ENCODE peak calls at places on chromosomes 16 and 17, in five cellular contexts. W is ascending aorta; E is CD4-positive, CD25-positive, alpha-beta regulatory T cell; F is Peyer's patch; Z is lower leg skin. J is an unnamed sample.

GRCh38 chr16:80540516-80541305 is at the start of gene DYNLRB2:
- DNase-seq in E (peak; percentile 93), W (peak; percentile 94), Z (peak; percentile 98), F (peak; percentile 97), J (peak; percentile 96)

GRCh38 chr17:74923538-74924249 is 379 bp upstream of the OTOP2 start:
- DNase-seq in W (peak; percentile 69), F (peak; percentile 86), Z (peak; percentile 92), E (peak; percentile 63), J (peak; percentile 49)

GRCh38 chr16:8740775-8741355 is 56.6 kb downstream of the TMEM186 start:
- DNase-seq in W (no peak), E (no peak), F (peak; percentile 52), Z (no peak), J (no peak)

GRCh38 chr17:46853896-46854444 is 2.6 kb downstream of the WNT9B start:
- DNase-seq in E (no peak), W (no peak), F (no peak), Z (no peak), J (no peak)

GRCh38 chr16:85168732-85169256 is 56.5 kb upstream of the CIBAR2 start:
- DNase-seq in E (no peak), W (peak; percentile 81), Z (peak; percentile 93), F (peak; percentile 59), J (peak; percentile 59)

GRCh38 chr17:48561894-48562810 is 16.0 kb downstream of the HOXB4 start:
- DNase-seq in W (no peak), E (no peak), Z (no peak), F (no peak), J (no peak)

GRCh38 chr17:46770818-46771600 is 47.5 kb downstream of the WNT3 start:
- DNase-seq in W (no peak), F (peak; percentile 72), E (peak; percentile 19), Z (peak; percentile 86), J (peak; percentile 30)

GRCh38 chr17:36674278-36674650 is 72.9 kb downstream of the MRM1 start:
- DNase-seq in F (peak; percentile 70), Z (no peak), W (no peak), E (peak; percentile 48), J (no peak)

GRCh38 chr16:85752511-85753420 is 1.9 kb upstream of the C16orf74 start:
- DNase-seq in Z (no peak), E (no peak), W (no peak), F (no peak), J (peak; percentile 68)

GRCh38 chr16:12314786-12315185 is 338.3 kb downstream of the SNX29 start:
- DNase-seq in F (no peak), Z (no peak), W (no peak), E (no peak), J (no peak)

GRCh38 chr17:42456223-42457106 is 2.2 kb upstream of the ATP6V0A1 start:
- DNase-seq in E (peak; percentile 80), F (no peak), W (no peak), Z (no peak), J (peak; percentile 89)

GRCh38 chr17:38415250-38416194 is 12.7 kb upstream of the ARHGAP23 start:
- DNase-seq in Z (no peak), F (no peak), W (no peak), E (no peak), J (peak; percentile 54)

GRCh38 chr17:4733073-4733531 is 1.9 kb downstream of the MED11 start:
- DNase-seq in Z (no peak), W (no peak), F (peak; percentile 74), E (no peak), J (no peak)

GRCh38 chr16:7397901-7398300 is 65.3 kb downstream of the RBFOX1 start:
- DNase-seq in W (no peak), E (no peak), F (no peak), Z (no peak), J (peak; percentile 0)

GRCh38 chr17:9893606-9894005 is 11.5 kb downstream of the RCVRN start:
- DNase-seq in Z (no peak), W (no peak), F (no peak), E (no peak), J (peak; percentile 41)

GRCh38 chr17:80313160-80313829 is 52.6 kb downstream of the RNF213 start:
- DNase-seq in W (no peak), E (no peak), F (peak; percentile 28), Z (peak; percentile 37), J (no peak)

GRCh38 chr16:82011199-82011641 is at the start of gene SDR42E1:
- DNase-seq in F (peak; percentile 88), E (peak; percentile 69), Z (no peak), W (no peak), J (no peak)

GRCh38 chr17:79951361-79952264 is 84.1 kb downstream of the TBC1D16 start:
- DNase-seq in W (peak; percentile 77), E (no peak), Z (peak; percentile 86), F (peak; percentile 46), J (peak; percentile 90)

GRCh38 chr17:38958326-38958725 is 8.9 kb downstream of the FBXO47 start:
- DNase-seq in Z (no peak), F (no peak), E (no peak), W (no peak), J (peak; percentile 43)

GRCh38 chr16:630815-631405 is at the start of gene WFIKKN1:
- DNase-seq in E (no peak), W (no peak), Z (no peak), F (no peak), J (no peak)

GRCh38 chr17:34892864-34893263 is 68.4 kb downstream of the CCT6B start:
- DNase-seq in F (no peak), Z (no peak), E (no peak), W (no peak), J (no peak)

GRCh38 chr16:50245417-50246298 is 20.7 kb upstream of the ADCY7 start:
- DNase-seq in E (peak; percentile 27), W (peak; percentile 81), Z (peak; percentile 93), F (peak; percentile 71), J (peak; percentile 42)

GRCh38 chr16:81517630-81518438 is 73.2 kb downstream of the CMIP start:
- DNase-seq in E (no peak), F (no peak), W (no peak), Z (peak; percentile 81), J (peak; percentile 74)

GRCh38 chr16:5036228-5037156 is 2.8 kb upstream of the NAGPA start:
- DNase-seq in E (no peak), Z (no peak), F (no peak), W (no peak), J (peak; percentile 51)

GRCh38 chr17:9833922-9834321 is 8.2 kb downstream of the GLP2R start:
- DNase-seq in Z (no peak), W (no peak), F (peak; percentile 8), E (no peak), J (no peak)

GRCh38 chr16:80938035-80938927 is 68.4 kb downstream of the CMC2 start:
- DNase-seq in Z (no peak), E (no peak), F (peak; percentile 50), W (peak; percentile 82), J (peak; percentile 99)

GRCh38 chr17:7191571-7192270 is 12.6 kb upstream of the ASGR1 start:
- DNase-seq in F (no peak), E (no peak), Z (no peak), W (no peak), J (no peak)

GRCh38 chr17:62707425-62707739 is 79.9 kb downstream of the MRC2 start:
- DNase-seq in F (peak; percentile 30), Z (peak; percentile 67), E (no peak), W (peak; percentile 34), J (no peak)

GRCh38 chr17:62706598-62707424 is 79.3 kb downstream of the MRC2 start:
- DNase-seq in F (peak; percentile 26), Z (peak; percentile 77), E (no peak), W (peak; percentile 61), J (no peak)

GRCh38 chr17:62704381-62704971 is 77.0 kb downstream of the MRC2 start:
- DNase-seq in Z (peak; percentile 94), F (peak; percentile 54), E (no peak), W (no peak), J (peak; percentile 39)

GRCh38 chr17:62705116-62705515 is 77.6 kb downstream of the MRC2 start:
- DNase-seq in F (no peak), W (no peak), Z (no peak), E (no peak), J (no peak)

DNA sequence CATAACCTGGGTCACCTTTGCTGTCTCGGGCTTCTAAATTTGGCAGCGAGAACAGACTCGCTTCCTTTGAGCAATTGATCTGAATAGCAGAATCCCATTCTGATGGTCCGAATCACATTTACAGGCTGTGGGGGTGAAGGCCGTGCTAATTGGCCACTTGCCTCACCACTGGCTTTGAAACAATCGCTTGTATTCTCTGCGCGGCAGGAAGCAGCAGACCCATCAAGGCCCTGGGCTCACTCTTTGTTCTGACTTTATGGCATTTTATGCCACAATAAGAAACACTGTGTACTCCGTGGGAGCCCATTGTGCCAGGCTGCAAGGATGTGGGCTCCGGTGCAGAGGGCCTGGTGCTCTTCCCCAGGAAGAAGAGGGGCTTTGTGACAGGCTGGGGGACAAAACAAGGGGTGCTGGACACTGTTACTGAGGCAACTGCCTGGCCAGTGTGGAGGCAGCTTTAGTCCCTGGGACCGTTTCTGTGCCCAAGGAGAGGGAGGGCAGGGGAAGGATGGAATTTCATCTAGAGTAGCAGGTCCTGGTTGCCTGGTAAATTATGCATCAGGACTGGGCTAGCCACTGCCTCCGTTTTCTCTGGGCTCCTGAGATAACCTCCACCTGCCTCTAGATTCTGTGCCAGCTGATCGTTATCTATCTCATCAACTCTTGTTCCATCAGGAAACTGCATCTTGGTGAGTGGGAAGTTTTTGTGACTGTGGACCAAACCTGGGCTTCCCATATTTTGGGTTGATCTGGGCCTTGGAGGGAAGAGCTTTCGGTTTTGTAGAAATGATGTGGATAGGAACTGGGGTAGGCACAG is 78.5 kb downstream of the MRC2 start:
- DNase-seq in W (no peak), E (no peak), F (no peak), Z (no peak), J (peak; percentile 41)
- H3K4me3 ChIP-seq in W (no peak overlapping the region), E (no peak overlapping the region), F (no peak overlapping the region), Z (no peak overlapping the region), J (peak overlapping the region; percentile 58)

GRCh38 chr17:14792751-14793150 is 472.4 kb downstream of the PMP22 start:
- DNase-seq in Z (no peak), F (no peak), W (no peak), E (no peak), J (no peak)
- H3K4me3 ChIP-seq in Z (no peak overlapping the region), F (no peak overlapping the region), W (no peak overlapping the region), E (no peak overlapping the region), J (no peak overlapping the region)

GRCh38 chr16:68283346-68283745 is 19.0 kb downstream of the SLC7A6 start:
- DNase-seq in E (no peak), Z (no peak), F (no peak), W (no peak), J (no peak)
- H3K4me3 ChIP-seq in E (peak overlapping the region; percentile 82), Z (no peak overlapping the region), F (no peak overlapping the region), W (no peak overlapping the region), J (no peak overlapping the region)

DNA sequence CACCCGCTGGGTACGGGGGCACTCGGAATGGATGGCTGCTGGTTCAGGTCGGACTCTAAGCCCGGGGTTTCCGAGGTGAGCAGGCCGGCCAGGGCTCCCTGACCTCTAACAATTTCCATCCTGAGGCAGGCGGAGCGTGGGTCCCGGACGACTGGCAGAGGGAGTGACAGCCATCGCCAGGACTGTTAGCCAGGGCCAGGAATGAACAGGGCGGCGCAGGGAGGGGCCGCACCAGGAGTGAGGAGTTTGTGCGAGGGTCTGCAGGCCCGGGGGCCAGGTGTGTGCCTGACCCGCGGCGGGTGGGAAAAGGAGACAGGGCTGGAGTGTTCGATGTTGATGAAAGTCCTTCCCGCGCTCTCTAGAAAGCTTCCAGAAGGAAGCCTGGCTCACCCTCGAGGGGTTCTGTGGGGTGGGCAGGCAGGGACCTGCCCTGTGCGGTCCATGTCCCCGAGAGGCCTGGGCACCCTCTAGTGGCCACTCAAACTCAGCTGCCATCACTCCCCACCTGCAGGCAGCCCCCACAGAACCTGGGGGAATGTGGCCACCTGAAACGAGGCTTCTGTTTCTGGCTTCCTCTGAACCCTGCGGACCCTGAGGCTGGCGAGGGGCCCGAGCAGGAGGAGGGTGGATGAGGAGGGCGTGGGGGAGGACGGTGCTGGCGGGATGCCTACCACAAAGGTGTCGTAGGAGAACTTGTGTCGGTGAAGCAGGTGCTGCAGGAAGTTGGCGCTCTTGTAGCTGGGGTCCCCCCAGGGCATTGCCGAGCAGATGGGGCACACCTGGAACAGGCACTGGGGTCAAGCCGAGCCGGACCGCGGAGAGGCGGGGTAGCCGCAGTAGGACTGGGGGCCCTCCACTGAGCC is 8.1 kb downstream of the RNF166 start:
- DNase-seq in E (peak; percentile 32), W (no peak), F (peak; percentile 64), Z (no peak), J (no peak)
- H3K4me3 ChIP-seq in E (no peak overlapping the region), W (no peak overlapping the region), F (no peak overlapping the region), Z (no peak overlapping the region), J (no peak overlapping the region)

J was measured in fibroblast of pulmonary artery.